ENCODE peak calls at places on chromosomes 2 and 18, in ten cellular contexts. One of them, this sample, is unnamed. For H3K4me1, the result is how much of the 10 kb centered on the place peaks cover.

GRCh38 chr2:172806426-172807008 is 70.9 kb downstream of the RAPGEF4 start:
- DNase-seq in mesendoderm: peak
- DNase-seq in fibroblast of lung: peak
- DNase-seq in stomach: no peak
- DNase-seq in HepG2: peak
- DNase-seq in lower lobe of right lung: no peak
- DNase-seq in iPS DF 6.9: no peak
- DNase-seq in upper lobe of left lung: no peak
- DNase-seq in hepatocyte: peak
- DNase-seq in heart left ventricle: no peak
- DNase-seq in this sample: no peak

GRCh38 chr2:43585708-43586107 is 10.1 kb downstream of the THADA start:
- DNase-seq in mesendoderm: no peak
- DNase-seq in fibroblast of lung: no peak
- DNase-seq in stomach: no peak
- DNase-seq in HepG2: no peak
- DNase-seq in lower lobe of right lung: no peak
- DNase-seq in iPS DF 6.9: no peak
- DNase-seq in upper lobe of left lung: no peak
- DNase-seq in hepatocyte: no peak
- DNase-seq in heart left ventricle: no peak
- DNase-seq in this sample: no peak

GRCh38 chr2:631741-632140 is 45.5 kb downstream of the TMEM18 start:
- DNase-seq in mesendoderm: no peak
- DNase-seq in fibroblast of lung: no peak
- DNase-seq in stomach: no peak
- DNase-seq in HepG2: no peak
- DNase-seq in lower lobe of right lung: no peak
- DNase-seq in iPS DF 6.9: no peak
- DNase-seq in upper lobe of left lung: no peak
- DNase-seq in hepatocyte: no peak
- DNase-seq in heart left ventricle: no peak
- DNase-seq in this sample: no peak

GRCh38 chr2:63792523-63792922 is 49.2 kb upstream of the UGP2 start:
- DNase-seq in mesendoderm: peak
- DNase-seq in fibroblast of lung: peak
- DNase-seq in stomach: no peak
- DNase-seq in HepG2: no peak
- DNase-seq in lower lobe of right lung: no peak
- DNase-seq in iPS DF 6.9: no peak
- DNase-seq in upper lobe of left lung: no peak
- DNase-seq in hepatocyte: peak
- DNase-seq in heart left ventricle: no peak
- DNase-seq in this sample: no peak

GRCh38 chr2:158845869-158846268 is 50.8 kb downstream of the DAPL1 start:
- DNase-seq in mesendoderm: peak
- DNase-seq in fibroblast of lung: no peak
- DNase-seq in stomach: no peak
- DNase-seq in HepG2: no peak
- DNase-seq in lower lobe of right lung: no peak
- DNase-seq in iPS DF 6.9: no peak
- DNase-seq in upper lobe of left lung: no peak
- DNase-seq in hepatocyte: no peak
- DNase-seq in heart left ventricle: no peak
- DNase-seq in this sample: no peak

GRCh38 chr2:9821805-9822445 is 21.3 kb upstream of the TAF1B start:
- DNase-seq in mesendoderm: no peak
- DNase-seq in fibroblast of lung: no peak
- DNase-seq in stomach: no peak
- DNase-seq in HepG2: no peak
- DNase-seq in lower lobe of right lung: no peak
- DNase-seq in iPS DF 6.9: no peak
- DNase-seq in upper lobe of left lung: no peak
- DNase-seq in hepatocyte: no peak
- DNase-seq in heart left ventricle: no peak
- DNase-seq in this sample: no peak

GRCh38 chr2:127597984-127598380 is 48.0 kb upstream of the GPR17 start:
- DNase-seq in mesendoderm: no peak
- DNase-seq in fibroblast of lung: peak
- DNase-seq in stomach: no peak
- DNase-seq in HepG2: no peak
- DNase-seq in lower lobe of right lung: no peak
- DNase-seq in iPS DF 6.9: no peak
- DNase-seq in upper lobe of left lung: no peak
- DNase-seq in hepatocyte: no peak
- DNase-seq in heart left ventricle: no peak
- DNase-seq in this sample: peak

GRCh38 chr2:97911210-97911921 is 84.4 kb downstream of the TMEM131 start:
- DNase-seq in mesendoderm: no peak
- DNase-seq in fibroblast of lung: peak
- DNase-seq in stomach: no peak
- DNase-seq in HepG2: no peak
- DNase-seq in lower lobe of right lung: no peak
- DNase-seq in iPS DF 6.9: no peak
- DNase-seq in upper lobe of left lung: no peak
- DNase-seq in hepatocyte: no peak
- DNase-seq in heart left ventricle: no peak
- DNase-seq in this sample: no peak

GRCh38 chr2:227415538-227416424 is 28.0 kb upstream of the SCYGR1 start:
- DNase-seq in mesendoderm: no peak
- DNase-seq in fibroblast of lung: peak
- DNase-seq in stomach: no peak
- DNase-seq in HepG2: no peak
- DNase-seq in lower lobe of right lung: peak
- DNase-seq in iPS DF 6.9: no peak
- DNase-seq in upper lobe of left lung: peak
- DNase-seq in hepatocyte: no peak
- DNase-seq in heart left ventricle: peak
- DNase-seq in this sample: no peak

GRCh38 chr18:23658296-23658695 is 4.4 kb downstream of the ANKRD29 start:
- DNase-seq in mesendoderm: no peak
- DNase-seq in fibroblast of lung: no peak
- DNase-seq in stomach: no peak
- DNase-seq in HepG2: no peak
- DNase-seq in lower lobe of right lung: no peak
- DNase-seq in iPS DF 6.9: no peak
- DNase-seq in upper lobe of left lung: no peak
- DNase-seq in hepatocyte: no peak
- DNase-seq in heart left ventricle: no peak
- DNase-seq in this sample: no peak

GRCh38 chr2:11477994-11478393 is 12.0 kb upstream of the E2F6 start:
- DNase-seq in mesendoderm: peak
- DNase-seq in fibroblast of lung: peak
- DNase-seq in stomach: peak
- DNase-seq in HepG2: peak
- DNase-seq in lower lobe of right lung: peak
- DNase-seq in iPS DF 6.9: peak
- DNase-seq in upper lobe of left lung: peak
- DNase-seq in hepatocyte: peak
- DNase-seq in heart left ventricle: peak
- DNase-seq in this sample: peak

GRCh38 chr18:46213295-46213694 is 109.1 kb downstream of the HAUS1 start:
- DNase-seq in mesendoderm: peak
- DNase-seq in fibroblast of lung: peak
- DNase-seq in stomach: no peak
- DNase-seq in HepG2: peak
- DNase-seq in lower lobe of right lung: no peak
- DNase-seq in iPS DF 6.9: no peak
- DNase-seq in upper lobe of left lung: no peak
- DNase-seq in hepatocyte: no peak
- DNase-seq in heart left ventricle: no peak
- DNase-seq in this sample: no peak

GRCh38 chr2:151878655-151879563 is 50.7 kb upstream of the ARL5A start:
- DNase-seq in mesendoderm: peak
- DNase-seq in fibroblast of lung: peak
- DNase-seq in stomach: no peak
- DNase-seq in HepG2: peak
- DNase-seq in lower lobe of right lung: no peak
- DNase-seq in iPS DF 6.9: no peak
- DNase-seq in upper lobe of left lung: peak
- DNase-seq in hepatocyte: peak
- DNase-seq in heart left ventricle: no peak
- DNase-seq in this sample: no peak

GRCh38 chr2:217418090-217418489 is 558.2 kb upstream of the TNP1 start:
- DNase-seq in mesendoderm: no peak
- DNase-seq in fibroblast of lung: no peak
- DNase-seq in stomach: no peak
- DNase-seq in HepG2: no peak
- DNase-seq in lower lobe of right lung: no peak
- DNase-seq in iPS DF 6.9: no peak
- DNase-seq in upper lobe of left lung: no peak
- DNase-seq in hepatocyte: no peak
- DNase-seq in heart left ventricle: no peak
- DNase-seq in this sample: no peak

GRCh38 chr2:142754182-142754581 is 123.3 kb upstream of the KYNU start:
- DNase-seq in mesendoderm: no peak
- DNase-seq in fibroblast of lung: no peak
- DNase-seq in stomach: no peak
- DNase-seq in HepG2: no peak
- DNase-seq in lower lobe of right lung: no peak
- DNase-seq in iPS DF 6.9: no peak
- DNase-seq in upper lobe of left lung: no peak
- DNase-seq in hepatocyte: no peak
- DNase-seq in heart left ventricle: no peak
- DNase-seq in this sample: no peak

GRCh38 chr2:128493880-128494279 is 175.2 kb upstream of the HS6ST1 start:
- DNase-seq in mesendoderm: no peak
- DNase-seq in fibroblast of lung: no peak
- DNase-seq in stomach: peak
- DNase-seq in HepG2: no peak
- DNase-seq in lower lobe of right lung: no peak
- DNase-seq in iPS DF 6.9: no peak
- DNase-seq in upper lobe of left lung: no peak
- DNase-seq in hepatocyte: no peak
- DNase-seq in heart left ventricle: no peak
- DNase-seq in this sample: no peak

GRCh38 chr2:100418563-100418962 is 1.1 kb upstream of the CHST10 start:
- DNase-seq in mesendoderm: no peak
- DNase-seq in fibroblast of lung: no peak
- DNase-seq in stomach: no peak
- DNase-seq in HepG2: peak
- DNase-seq in lower lobe of right lung: no peak
- DNase-seq in iPS DF 6.9: no peak
- DNase-seq in upper lobe of left lung: no peak
- DNase-seq in hepatocyte: peak
- DNase-seq in heart left ventricle: no peak
- DNase-seq in this sample: no peak

GRCh38 chr2:54672587-54673456 is 50.6 kb upstream of the EML6 start:
- DNase-seq in mesendoderm: no peak
- DNase-seq in fibroblast of lung: no peak
- DNase-seq in stomach: no peak
- DNase-seq in HepG2: no peak
- DNase-seq in lower lobe of right lung: no peak
- DNase-seq in iPS DF 6.9: no peak
- DNase-seq in upper lobe of left lung: no peak
- DNase-seq in hepatocyte: no peak
- DNase-seq in heart left ventricle: no peak
- DNase-seq in this sample: no peak
- H3K27ac ChIP-seq in mesendoderm: no peak
- H3K27ac ChIP-seq in fibroblast of lung: peak
- H3K27ac ChIP-seq in stomach: peak
- H3K27ac ChIP-seq in HepG2: no peak
- H3K27ac ChIP-seq in lower lobe of right lung: peak
- H3K27ac ChIP-seq in iPS DF 6.9: no peak
- H3K27ac ChIP-seq in upper lobe of left lung: peak
- H3K27ac ChIP-seq in hepatocyte: peak
- H3K27ac ChIP-seq in heart left ventricle: peak
- H3K27ac ChIP-seq in this sample: no peak

GRCh38 chr2:64819371-64819770 is 165.7 kb upstream of the SERTAD2 start:
- DNase-seq in mesendoderm: no peak
- DNase-seq in fibroblast of lung: no peak
- DNase-seq in stomach: no peak
- DNase-seq in HepG2: no peak
- DNase-seq in lower lobe of right lung: no peak
- DNase-seq in iPS DF 6.9: no peak
- DNase-seq in upper lobe of left lung: no peak
- DNase-seq in hepatocyte: no peak
- DNase-seq in heart left ventricle: no peak
- DNase-seq in this sample: no peak

GRCh38 chr2:64823794-64824193 is 165.4 kb upstream of the SLC1A4 start:
- DNase-seq in mesendoderm: no peak
- DNase-seq in fibroblast of lung: no peak
- DNase-seq in stomach: no peak
- DNase-seq in HepG2: no peak
- DNase-seq in lower lobe of right lung: no peak
- DNase-seq in iPS DF 6.9: peak
- DNase-seq in upper lobe of left lung: no peak
- DNase-seq in hepatocyte: no peak
- DNase-seq in heart left ventricle: no peak
- DNase-seq in this sample: no peak

GRCh38 chr2:64819774-64820688 is 166.3 kb upstream of the SERTAD2 start:
- DNase-seq in mesendoderm: no peak
- DNase-seq in fibroblast of lung: no peak
- DNase-seq in stomach: no peak
- DNase-seq in HepG2: no peak
- DNase-seq in lower lobe of right lung: no peak
- DNase-seq in iPS DF 6.9: no peak
- DNase-seq in upper lobe of left lung: no peak
- DNase-seq in hepatocyte: no peak
- DNase-seq in heart left ventricle: no peak
- DNase-seq in this sample: no peak

GRCh38 chr2:64818650-64819032 is 164.9 kb upstream of the SERTAD2 start:
- DNase-seq in mesendoderm: no peak
- DNase-seq in fibroblast of lung: no peak
- DNase-seq in stomach: no peak
- DNase-seq in HepG2: no peak
- DNase-seq in lower lobe of right lung: no peak
- DNase-seq in iPS DF 6.9: no peak
- DNase-seq in upper lobe of left lung: no peak
- DNase-seq in hepatocyte: no peak
- DNase-seq in heart left ventricle: no peak
- DNase-seq in this sample: no peak

GRCh38 chr2:64820901-64821300 is 167.2 kb upstream of the SERTAD2 start:
- DNase-seq in mesendoderm: no peak
- DNase-seq in fibroblast of lung: no peak
- DNase-seq in stomach: no peak
- DNase-seq in HepG2: no peak
- DNase-seq in lower lobe of right lung: no peak
- DNase-seq in iPS DF 6.9: no peak
- DNase-seq in upper lobe of left lung: no peak
- DNase-seq in hepatocyte: no peak
- DNase-seq in heart left ventricle: no peak
- DNase-seq in this sample: no peak
- H3K4me1 ChIP-seq in mesendoderm: under half
- H3K4me1 ChIP-seq in fibroblast of lung: under half
- H3K4me1 ChIP-seq in stomach: under half
- H3K4me1 ChIP-seq in HepG2: half or more
- H3K4me1 ChIP-seq in lower lobe of right lung: under half
- H3K4me1 ChIP-seq in iPS DF 6.9: under half
- H3K4me1 ChIP-seq in upper lobe of left lung: under half
- H3K4me1 ChIP-seq in hepatocyte: under half
- H3K4me1 ChIP-seq in heart left ventricle: under half
- H3K4me1 ChIP-seq in this sample: under half

GRCh38 chr2:216015722-216016464 is 2.5 kb upstream of the MREG start:
- DNase-seq in mesendoderm: no peak
- DNase-seq in fibroblast of lung: no peak
- DNase-seq in stomach: no peak
- DNase-seq in HepG2: no peak
- DNase-seq in lower lobe of right lung: no peak
- DNase-seq in iPS DF 6.9: no peak
- DNase-seq in upper lobe of left lung: no peak
- DNase-seq in hepatocyte: no peak
- DNase-seq in heart left ventricle: no peak
- DNase-seq in this sample: no peak
- H3K4me3 ChIP-seq in mesendoderm: no peak
- H3K4me3 ChIP-seq in fibroblast of lung: no peak
- H3K4me3 ChIP-seq in stomach: no peak
- H3K4me3 ChIP-seq in HepG2: no peak
- H3K4me3 ChIP-seq in lower lobe of right lung: no peak
- H3K4me3 ChIP-seq in iPS DF 6.9: no peak
- H3K4me3 ChIP-seq in upper lobe of left lung: no peak
- H3K4me3 ChIP-seq in hepatocyte: no peak
- H3K4me3 ChIP-seq in heart left ventricle: no peak
- H3K4me3 ChIP-seq in this sample: no peak

GRCh38 chr2:219125886-219126270 is 34.7 kb downstream of the NHEJ1 start:
- DNase-seq in mesendoderm: no peak
- DNase-seq in fibroblast of lung: peak
- DNase-seq in stomach: no peak
- DNase-seq in HepG2: no peak
- DNase-seq in lower lobe of right lung: no peak
- DNase-seq in iPS DF 6.9: no peak
- DNase-seq in upper lobe of left lung: no peak
- DNase-seq in hepatocyte: no peak
- DNase-seq in heart left ventricle: no peak
- DNase-seq in this sample: no peak
- H3K27ac ChIP-seq in mesendoderm: no peak
- H3K27ac ChIP-seq in fibroblast of lung: no peak
- H3K27ac ChIP-seq in stomach: no peak
- H3K27ac ChIP-seq in HepG2: no peak
- H3K27ac ChIP-seq in lower lobe of right lung: no peak
- H3K27ac ChIP-seq in iPS DF 6.9: no peak
- H3K27ac ChIP-seq in upper lobe of left lung: peak
- H3K27ac ChIP-seq in hepatocyte: peak
- H3K27ac ChIP-seq in heart left ventricle: no peak
- H3K27ac ChIP-seq in this sample: no peak